ENCODE peak calls at places on chromosome 6, in five cellular contexts. C is heart right ventricle; N is CD8-positive, alpha-beta memory T cell; V is cardiac muscle cell; P is CD4-positive, alpha-beta memory T cell. X is an unnamed sample. For H3K9me3, H3K27me3 and H3K4me1, the result is how much of the 10 kb centered on the place peaks cover.

GRCh38 chr6:4518506-4518905 is 257.7 kb upstream of the CDYL start:
- DNase-seq in N (no peak), P (no peak), V (no peak), C (no peak), X (peak)

GRCh38 chr6:160930547-160931377 is 60.8 kb upstream of the MAP3K4 start:
- DNase-seq in N (peak), P (peak), C (peak), V (peak), X (peak)

GRCh38 chr6:76790881-76791280 is 672.4 kb downstream of the HTR1B start:
- DNase-seq in C (no peak), V (no peak), N (no peak), P (no peak), X (no peak)

GRCh38 chr6:98487612-98488011 is 346.8 kb upstream of the POU3F2 start:
- DNase-seq in P (no peak), N (no peak), C (no peak), V (peak), X (no peak)

GRCh38 chr6:144931172-144932035 is 646.3 kb downstream of the UTRN start:
- DNase-seq in C (peak), N (no peak), V (peak), P (peak), X (no peak)

GRCh38 chr6:53347250-53347920 is 1.4 kb downstream of the ELOVL5 start:
- DNase-seq in N (no peak), V (peak), C (no peak), P (peak), X (no peak)

GRCh38 chr6:157724138-157724537 is 98.9 kb upstream of the SNX9 start:
- DNase-seq in V (no peak), P (no peak), N (no peak), C (no peak), X (no peak)

GRCh38 chr6:109087661-109088264 is 6.9 kb downstream of the SESN1 start:
- DNase-seq in C (no peak), P (no peak), N (no peak), V (no peak), X (no peak)

GRCh38 chr6:54179152-54179551 is 67.9 kb downstream of the MLIP start:
- DNase-seq in N (no peak), V (no peak), C (no peak), P (no peak), X (no peak)

GRCh38 chr6:7110092-7110792 is 2.5 kb downstream of the RREB1 start:
- DNase-seq in V (no peak), C (no peak), P (no peak), N (no peak), X (no peak)

GRCh38 chr6:134230087-134230717 is 87.7 kb downstream of the SGK1 start:
- DNase-seq in P (no peak), C (peak), V (no peak), N (no peak), X (peak)

GRCh38 chr6:138815797-138816528 is 20.1 kb downstream of the ECT2L start:
- DNase-seq in C (no peak), N (no peak), P (peak), V (peak), X (no peak)

GRCh38 chr6:12844284-12845223 is 128.0 kb downstream of the PHACTR1 start:
- DNase-seq in C (no peak), N (no peak), V (peak), P (peak), X (no peak)

GRCh38 chr6:52574709-52575489 is 2.0 kb downstream of the TRAM2 start:
- DNase-seq in P (peak), N (peak), C (peak), V (no peak), X (peak)

GRCh38 chr6:431986-432385 is 40.4 kb downstream of the IRF4 start:
- DNase-seq in P (peak), C (no peak), V (no peak), N (no peak), X (no peak)

GRCh38 chr6:169162249-169162967 is 91.2 kb downstream of the THBS2 start:
- DNase-seq in V (no peak), C (no peak), P (no peak), N (no peak), X (no peak)

GRCh38 chr6:91276315-91276714 is 689.4 kb upstream of the MAP3K7 start:
- DNase-seq in N (no peak), P (no peak), V (peak), C (no peak), X (no peak)

GRCh38 chr6:139587469-139587868 is 213.0 kb upstream of the CITED2 start:
- DNase-seq in V (no peak), N (no peak), P (no peak), C (no peak), X (no peak)

GRCh38 chr6:169725270-169726048 is 1.2 kb upstream of the PHF10 start:
- DNase-seq in P (no peak), C (peak), N (no peak), V (peak), X (peak)

GRCh38 chr6:56291278-56291917 is 44.0 kb upstream of the COL21A1 start:
- DNase-seq in V (no peak), C (no peak), P (no peak), N (no peak), X (no peak)

GRCh38 chr6:147530132-147531060 is 21.9 kb downstream of the SAMD5 start:
- DNase-seq in C (no peak), V (no peak), P (no peak), N (no peak), X (no peak)

GRCh38 chr6:21064716-21065340 is 528.7 kb upstream of the SOX4 start:
- DNase-seq in P (no peak), V (no peak), N (no peak), C (no peak), X (no peak)

GRCh38 chr6:75723382-75723781 is 25.7 kb upstream of the MYO6 start:
- DNase-seq in P (no peak), V (no peak), C (no peak), N (no peak), X (no peak)

GRCh38 chr6:24440897-24441598 is 38.3 kb downstream of the MRS2 start:
- DNase-seq in C (no peak), N (no peak), P (no peak), V (no peak), X (no peak)

GRCh38 chr6:83431545-83432165 is 804 bp upstream of the ME1 start:
- DNase-seq in C (no peak), N (no peak), P (no peak), V (no peak), X (no peak)

GRCh38 chr6:3882865-3883264 is 33.7 kb downstream of the FAM50B start:
- DNase-seq in C (no peak), N (no peak), V (no peak), P (no peak), X (no peak)

GRCh38 chr6:143038845-143039244 is 21.8 kb upstream of the AIG1 start:
- DNase-seq in P (no peak), C (no peak), V (no peak), N (no peak), X (no peak)

GRCh38 chr6:44504321-44504761 is 116.8 kb downstream of the CDC5L start:
- DNase-seq in P (no peak), C (no peak), N (no peak), V (no peak), X (no peak)

GRCh38 chr6:26104457-26105108 is 17.4 kb downstream of the HFE start:
- DNase-seq in V (no peak), P (no peak), C (no peak), N (no peak), X (no peak)

GRCh38 chr6:82365011-82365751 is 1.6 kb downstream of the TPBG start:
- DNase-seq in N (no peak), P (peak), V (peak), C (no peak), X (peak)

GRCh38 chr6:128491041-128491642 is 29.3 kb downstream of the PTPRK start:
- DNase-seq in P (no peak), V (no peak), C (no peak), N (no peak), X (no peak)

DNA sequence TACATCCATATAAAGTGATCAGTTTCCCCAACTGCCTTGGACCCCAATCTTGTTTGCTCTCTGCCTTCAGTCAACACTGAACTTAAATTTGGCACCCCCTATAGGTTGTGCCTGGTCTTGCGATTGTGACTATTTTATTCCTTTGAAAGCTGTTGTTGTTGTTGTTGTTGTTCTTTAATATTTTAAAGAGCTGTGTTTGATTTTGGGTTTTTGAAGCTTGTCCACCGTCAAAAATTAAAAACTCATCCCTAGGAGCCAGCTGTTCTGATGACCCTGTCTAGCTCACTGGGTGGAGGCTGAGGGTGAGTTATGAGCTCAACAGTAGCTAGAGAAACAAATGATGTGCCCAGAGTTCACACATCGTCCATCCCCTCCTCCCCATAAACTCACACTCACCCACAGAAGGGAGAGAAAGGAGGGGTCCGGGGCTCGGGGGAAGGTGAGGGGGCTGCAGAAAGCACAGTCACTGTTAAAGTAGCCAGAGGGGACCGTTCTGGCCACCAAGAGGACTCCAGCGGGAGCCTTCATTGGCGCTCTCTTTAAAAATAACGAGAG is 4.0 kb downstream of the SIM1 start:
- DNase-seq in C (no peak), N (no peak), P (no peak), V (no peak), X (no peak)
- H3K9me3 ChIP-seq in C (under half), N (under half), P (under half), V (under half), X (under half)

DNA sequence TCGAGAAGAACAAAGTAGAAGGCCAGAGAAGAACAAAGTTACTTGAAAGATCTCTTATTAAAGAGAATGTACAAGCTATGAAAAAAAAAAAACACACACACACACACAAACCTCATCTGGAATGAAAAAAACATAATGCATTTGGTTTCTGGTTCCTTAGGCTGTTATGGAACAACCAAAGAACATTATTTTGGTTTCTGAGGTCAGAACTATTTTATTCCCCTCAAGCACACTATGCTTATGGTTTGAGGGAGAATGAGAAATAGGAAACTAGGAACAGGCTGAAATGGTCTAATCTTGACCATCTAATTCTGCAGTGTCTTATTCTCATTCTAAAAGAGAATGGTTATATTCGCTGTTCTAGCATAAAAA is 8.8 kb downstream of the PRDM1 start:
- DNase-seq in P (no peak), N (no peak), V (no peak), C (no peak), X (no peak)
- H3K27me3 ChIP-seq in P (under half), N (under half), V (under half), C (half or more), X (under half)

DNA sequence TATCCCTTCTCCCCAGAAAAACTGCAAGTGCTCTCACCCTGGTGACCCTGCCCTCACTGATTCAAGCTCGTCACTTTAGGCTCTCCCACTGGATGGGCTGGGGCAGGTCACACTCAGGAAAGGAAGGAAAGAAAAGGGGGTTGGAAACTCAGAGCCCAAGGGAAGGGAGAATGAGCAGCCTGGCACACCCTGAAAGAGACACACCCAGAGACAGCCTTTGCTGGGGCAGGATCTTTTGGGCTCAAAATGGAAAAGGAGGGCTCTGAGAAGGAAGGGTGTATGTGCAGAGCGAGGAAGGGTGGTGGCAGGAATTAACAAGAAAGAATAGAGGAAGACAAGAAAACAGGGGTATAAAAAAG is 2.5 kb downstream of the PPP1R18 start:
- DNase-seq in P (no peak), C (no peak), V (no peak), N (no peak), X (no peak)
- H3K4me1 ChIP-seq in P (under half), C (half or more), V (half or more), N (under half), X (under half)

DNA sequence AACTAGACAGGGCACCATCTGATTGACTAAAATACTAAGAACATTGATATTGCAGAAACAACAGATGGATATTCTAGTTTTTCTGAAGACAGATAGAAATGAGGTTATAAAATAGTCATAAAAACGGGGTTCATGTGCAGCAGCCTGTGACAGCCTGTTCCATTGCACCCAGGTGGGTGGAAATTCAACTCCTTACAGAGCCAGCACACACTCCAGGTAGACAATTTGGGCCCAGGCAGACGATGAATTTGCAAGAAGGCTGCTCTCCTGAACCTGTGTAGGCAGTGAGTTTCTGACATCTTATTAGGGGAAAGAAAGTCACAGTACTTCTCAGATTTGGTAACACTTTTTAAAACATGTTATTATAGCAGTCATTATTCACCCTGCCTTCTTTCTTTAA is 414.1 kb downstream of the PHF3 start:
- DNase-seq in C (no peak), N (no peak), V (no peak), P (no peak), X (no peak)
- H3K9me3 ChIP-seq in C (under half), N (under half), V (under half), P (under half), X (under half)

GRCh38 chr6:130602151-130602770 is 224.9 kb upstream of the SMLR1 start:
- DNase-seq in P (peak), C (no peak), N (no peak), V (no peak), X (no peak)

GRCh38 chr6:130593948-130594347 is 228.1 kb downstream of the TMEM200A start:
- DNase-seq in N (no peak), V (no peak), P (no peak), C (no peak), X (no peak)

GRCh38 chr6:130600880-130601341 is 226.3 kb upstream of the SMLR1 start:
- DNase-seq in N (no peak), V (no peak), P (no peak), C (no peak), X (no peak)

GRCh38 chr6:130603391-130603790 is 223.8 kb upstream of the SMLR1 start:
- DNase-seq in P (no peak), C (no peak), N (no peak), V (no peak), X (no peak)

GRCh38 chr6:130598021-130598989 is 228.9 kb upstream of the SMLR1 start:
- DNase-seq in N (no peak), V (no peak), C (no peak), P (no peak), X (no peak)
- H3K27me3 ChIP-seq in N (under half), V (under half), C (under half), P (under half), X (under half)

DNA sequence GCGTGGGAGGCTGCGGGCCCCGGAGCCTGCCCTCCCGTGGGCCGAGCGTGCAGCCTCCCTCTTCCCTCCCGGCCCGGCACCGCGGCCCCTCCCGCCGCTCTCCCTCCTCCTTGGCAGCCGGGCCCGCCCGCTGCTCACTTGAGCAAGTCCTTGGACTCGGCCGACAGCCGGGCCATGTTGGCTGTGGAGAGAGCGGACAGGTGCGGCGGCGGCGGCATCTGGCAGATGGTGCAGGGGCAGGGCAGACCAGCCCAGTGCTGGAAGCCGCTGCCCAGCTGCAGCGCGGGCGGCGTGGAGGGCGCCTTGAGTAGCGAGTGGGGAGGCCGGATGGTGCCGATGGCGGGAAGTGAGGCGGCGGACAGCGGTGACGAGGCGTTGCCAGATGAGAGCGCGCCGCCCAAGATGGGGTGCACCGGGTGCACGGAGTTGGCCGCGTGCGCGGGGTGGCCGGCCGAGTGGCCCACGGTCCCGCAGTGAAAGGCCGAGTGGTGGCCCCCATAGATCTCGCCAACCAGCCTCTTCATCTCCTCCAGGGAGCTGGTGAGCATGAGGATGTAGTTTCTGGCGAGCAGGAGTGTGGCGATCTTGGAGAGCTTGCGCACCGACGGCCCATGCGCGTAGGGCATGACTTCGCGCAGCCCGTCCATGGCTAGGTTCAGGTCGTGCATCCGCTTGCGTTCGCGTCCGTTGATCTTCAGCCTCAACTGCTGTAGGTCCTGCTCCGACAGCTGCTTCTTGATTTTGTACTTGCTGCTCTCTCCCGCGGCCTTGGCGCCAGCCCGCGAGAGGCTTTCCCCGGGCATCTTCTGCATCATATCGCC is 766 bp downstream of the OLIG3 start:
- DNase-seq in V (no peak), P (no peak), N (no peak), C (no peak), X (no peak)
- H3K4me1 ChIP-seq in V (under half), P (half or more), N (half or more), C (under half), X (under half)

GRCh38 chr6:31332637-31333602 is 24.1 kb downstream of the HLA-B start:
- DNase-seq in C (no peak), N (no peak), V (no peak), P (peak), X (no peak)
- H3K9me3 ChIP-seq in C (under half), N (under half), V (under half), P (under half), X (under half)

GRCh38 chr6:46734867-46735719 is at the start of gene PLA2G7:
- DNase-seq in N (no peak), C (no peak), P (no peak), V (peak), X (peak)
- H3K27me3 ChIP-seq in N (under half), C (under half), P (under half), V (half or more), X (under half)